ENCODE peak calls at places on chromosomes 7 and 10, in seven cellular contexts. J, C, T, H, L, P and Y are unnamed samples.

GRCh38 chr7:84022009-84022408 is 172.6 kb downstream of the SEMA3A start:
- DNase-seq in L (no peak), H (no peak), C (no peak), P (no peak), T (no peak), J (no peak), Y (no peak)

GRCh38 chr7:155836216-155837125 is 24.2 kb upstream of the SHH start:
- DNase-seq in L (no peak), T (no peak), H (no peak), P (no peak), J (no peak), C (no peak), Y (no peak)

GRCh38 chr7:69430502-69431145 is 167.7 kb upstream of the AUTS2 start:
- DNase-seq in P (no peak), J (peak), T (peak), H (no peak), L (peak), C (peak), Y (no peak)

GRCh38 chr10:107653832-107654287 is 489.4 kb upstream of the SORCS1 start:
- DNase-seq in P (peak), L (peak), T (peak), H (no peak), J (peak), C (peak), Y (no peak)

GRCh38 chr7:152392254-152392653 is 43.5 kb downstream of the KMT2C start:
- DNase-seq in C (no peak), P (no peak), J (no peak), H (no peak), L (no peak), T (no peak), Y (no peak)

GRCh38 chr7:153381275-153382119 is 621.9 kb downstream of the ACTR3B start:
- DNase-seq in J (peak), P (no peak), H (no peak), L (no peak), C (peak), T (no peak), Y (no peak)

GRCh38 chr7:128835790-128836641 is 5.8 kb downstream of the FLNC start:
- DNase-seq in J (no peak), L (no peak), C (peak), H (no peak), P (no peak), T (no peak), Y (no peak)

GRCh38 chr10:125107972-125108580 is 52.3 kb downstream of the CTBP2 start:
- DNase-seq in T (no peak), L (no peak), P (no peak), H (no peak), C (no peak), J (no peak), Y (no peak)

GRCh38 chr7:21910253-21910652 is 35.4 kb downstream of the CDCA7L start:
- DNase-seq in J (no peak), C (no peak), L (no peak), T (no peak), P (no peak), H (no peak), Y (no peak)

GRCh38 chr7:90222390-90222789 is 10.8 kb downstream of the STEAP2 start:
- DNase-seq in J (no peak), C (no peak), H (no peak), T (no peak), L (no peak), P (no peak), Y (no peak)

GRCh38 chr7:36048141-36048901 is 104.7 kb upstream of the EEPD1 start:
- DNase-seq in T (no peak), P (no peak), C (peak), J (no peak), H (no peak), L (no peak), Y (peak)

GRCh38 chr7:75624134-75624832 is 114.5 kb downstream of the HIP1 start:
- DNase-seq in P (no peak), L (no peak), J (no peak), T (peak), C (peak), H (no peak), Y (no peak)

GRCh38 chr10:104391150-104391968 is 37.7 kb downstream of the CFAP58 start:
- DNase-seq in L (no peak), P (no peak), C (peak), J (no peak), T (no peak), H (no peak), Y (no peak)

GRCh38 chr10:124917939-124918830 is 23.7 kb upstream of the ZRANB1 start:
- DNase-seq in P (no peak), T (no peak), C (peak), J (no peak), H (peak), L (no peak), Y (no peak)